ENCODE peak calls at places on chromosomes 2 and 18, in eight cellular contexts. H is spleen, R is A549, M is stomach, Z is uterus, B is thyroid gland, L is erythroblast, P is body of pancreas. Q is an unnamed sample.

GRCh38 chr2:179470102-179470501 is 205.5 kb upstream of the SESTD1 start:
- DNase-seq in Z (no peak), P (no peak), B (no peak), M (no peak), L (no peak), R (no peak), H (no peak), Q (no peak)

GRCh38 chr2:202460119-202460518 is 84.0 kb downstream of the BMPR2 start:
- DNase-seq in P (no peak), B (no peak), Z (no peak), M (no peak), L (no peak), H (no peak), R (no peak), Q (no peak)

GRCh38 chr2:25894135-25894830 is 16.0 kb upstream of the ASXL2 start:
- DNase-seq in Z (no peak), B (peak; percentile 4), P (no peak), M (peak; percentile 32), L (no peak), R (no peak), H (no peak), Q (no peak)

GRCh38 chr2:160271166-160272086 is 71.4 kb upstream of the ITGB6 start:
- DNase-seq in L (no peak), B (peak; percentile 70), M (no peak), Z (peak; percentile 25), R (no peak), P (peak; percentile 42), H (no peak), Q (no peak)

GRCh38 chr2:43399515-43400245 is 173.3 kb upstream of the ZFP36L2 start:
- DNase-seq in L (no peak), M (no peak), B (no peak), P (peak; percentile 24), H (no peak), Z (no peak), R (no peak), Q (no peak)

GRCh38 chr18:58447342-58448190 is 181.3 kb downstream of the ALPK2 start:
- DNase-seq in Z (peak; percentile 20), R (no peak), M (no peak), H (no peak), B (peak; percentile 8), P (no peak), L (no peak), Q (no peak)

GRCh38 chr2:144377929-144378328 is 142.0 kb downstream of the ZEB2 start:
- DNase-seq in R (no peak), Z (no peak), M (no peak), L (peak; percentile 46), P (no peak), H (no peak), B (no peak), Q (no peak)

GRCh38 chr2:239926587-239927234 is 98.4 kb downstream of the NDUFA10 start:
- DNase-seq in M (no peak), P (no peak), R (no peak), Z (no peak), L (no peak), H (peak; percentile 7), B (no peak), Q (no peak)

GRCh38 chr18:8987250-8987649 is 115.2 kb upstream of the NDUFV2 start:
- DNase-seq in H (no peak), B (no peak), P (peak; percentile 80), Z (no peak), M (no peak), L (no peak), R (no peak), Q (no peak)

GRCh38 chr2:188693771-188694170 is 280.4 kb upstream of the COL3A1 start:
- DNase-seq in R (no peak), B (no peak), L (no peak), H (no peak), P (no peak), Z (no peak), M (no peak), Q (no peak)

GRCh38 chr2:205276071-205276777 is 406.1 kb upstream of the NRP2 start:
- DNase-seq in L (no peak), H (no peak), P (no peak), Z (no peak), B (no peak), M (no peak), R (no peak), Q (no peak)

GRCh38 chr2:54419386-54419785 is 36.7 kb upstream of the SPTBN1 start:
- DNase-seq in L (no peak), P (no peak), R (no peak), M (no peak), H (no peak), B (no peak), Z (no peak), Q (no peak)
- TF ChIP-seq POLR2A in L (no peak), P (no peak), R (no peak), M (no peak), H (no peak), B (no peak), Z (no peak), Q (no peak)

DNA sequence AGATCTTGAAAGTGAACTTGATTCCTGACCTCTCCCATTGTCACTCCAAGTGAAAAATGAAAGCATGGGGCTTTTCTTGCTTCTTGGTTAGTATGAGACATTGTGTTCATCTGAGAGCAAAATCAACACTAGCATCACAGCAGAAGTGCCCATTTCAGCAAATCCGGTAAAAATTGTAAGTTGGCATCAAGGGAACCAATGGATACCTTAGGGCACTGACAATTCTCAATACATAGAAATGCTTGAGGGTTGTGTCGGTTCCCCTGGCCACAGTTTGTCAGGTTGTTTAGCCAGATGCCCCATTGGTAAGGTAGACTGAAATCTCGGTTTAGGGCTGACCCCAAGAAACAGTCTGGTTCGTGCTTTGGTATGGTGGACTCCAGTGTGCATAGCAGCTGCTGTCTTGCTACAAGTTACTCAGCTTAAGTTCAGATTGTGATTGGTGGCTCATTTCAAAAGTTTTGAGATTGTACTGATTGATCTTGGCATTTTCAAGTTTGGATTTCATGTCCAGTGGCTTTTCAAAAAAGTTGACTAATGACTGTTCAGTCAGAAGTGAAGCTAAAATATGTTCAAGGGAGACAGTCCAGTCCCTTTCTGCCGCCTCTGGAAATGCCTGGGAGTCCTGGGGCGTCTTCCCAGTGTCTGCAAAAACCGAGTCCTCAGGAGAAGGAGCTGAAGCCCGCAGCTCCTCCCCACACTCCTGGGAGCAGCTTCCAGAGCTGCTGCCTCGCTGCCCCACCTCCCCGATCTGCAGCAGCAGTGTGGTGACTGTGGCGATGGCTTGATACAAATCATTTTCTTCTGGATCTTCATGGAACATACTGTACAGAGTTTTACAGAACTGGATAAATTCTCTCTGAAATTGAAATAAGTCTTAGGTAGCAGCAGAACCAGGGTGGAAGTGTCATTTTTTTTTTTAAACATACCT is 5.6 kb downstream of the RPL31 start:
- DNase-seq in B (no peak), Z (no peak), R (no peak), P (no peak), H (no peak), L (no peak), M (no peak), Q (no peak)
- TF ChIP-seq POLR2A in B (no peak), Z (no peak), R (no peak), P (no peak), H (no peak), L (peak; percentile 44), M (no peak), Q (peak; percentile 75)

GRCh38 chr2:128305555-128306080 is 13.1 kb downstream of the HS6ST1 start:
- DNase-seq in Z (no peak), B (no peak), P (peak; percentile 46), H (peak; percentile 74), R (no peak), L (no peak), M (no peak), Q (peak; percentile 56)

GRCh38 chr2:128307595-128307994 is 11.1 kb downstream of the HS6ST1 start:
- DNase-seq in M (no peak), B (peak; percentile 1), H (peak; percentile 76), L (no peak), Z (peak; percentile 16), P (no peak), R (no peak), Q (no peak)

GRCh38 chr2:128304715-128305554 is 13.7 kb downstream of the HS6ST1 start:
- DNase-seq in H (peak; percentile 73), P (peak; percentile 80), R (no peak), L (no peak), Z (peak; percentile 88), M (peak; percentile 73), B (peak; percentile 87), Q (no peak)

GRCh38 chr2:128306931-128307460 is 11.7 kb downstream of the HS6ST1 start:
- DNase-seq in B (peak; percentile 1), M (no peak), H (peak; percentile 75), P (peak; percentile 12), L (no peak), R (no peak), Z (peak; percentile 16), Q (no peak)

DNA sequence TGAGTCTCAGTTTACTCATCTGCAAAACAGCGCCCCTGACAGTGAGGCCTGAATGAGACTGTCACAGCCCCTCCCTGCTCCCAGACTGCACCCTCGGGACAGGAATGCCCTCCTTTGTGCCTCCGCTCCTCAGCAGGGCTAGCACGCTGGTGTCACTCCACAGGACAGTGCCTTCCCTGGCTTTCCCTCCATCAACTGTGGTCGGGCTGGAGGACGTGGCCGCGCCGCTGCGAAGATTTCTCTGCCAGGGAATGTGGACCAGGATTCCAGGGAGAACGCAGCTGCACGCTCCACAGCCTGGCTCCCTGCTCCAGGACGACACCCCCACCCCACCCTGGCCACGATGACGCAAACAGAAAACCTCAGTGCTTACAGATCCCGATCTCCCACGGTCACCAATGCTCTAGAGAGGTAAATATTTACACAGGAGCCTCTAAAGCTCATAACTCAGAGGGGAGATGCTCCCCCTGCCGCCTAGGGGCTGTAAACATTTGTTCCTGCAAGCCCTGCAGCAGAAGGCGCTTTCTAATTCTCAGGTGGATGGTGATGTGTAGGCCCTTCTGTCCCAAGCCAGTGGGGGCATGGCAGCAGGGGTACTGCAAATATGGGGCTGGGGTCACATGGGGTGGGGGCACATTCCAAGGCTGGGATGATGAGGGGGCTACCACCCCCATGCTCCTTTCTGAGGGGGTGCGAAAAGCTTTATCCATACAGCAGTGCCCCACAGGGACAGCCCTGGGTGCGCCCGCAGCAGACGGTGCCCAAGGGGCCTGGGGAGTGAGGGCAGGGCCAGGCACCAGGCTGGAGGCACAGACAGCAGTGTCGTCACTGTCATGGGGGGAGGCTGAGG is 12.4 kb downstream of the HS6ST1 start:
- DNase-seq in M (peak; percentile 49), R (peak; percentile 84), P (peak; percentile 79), H (no peak), B (no peak), Z (peak; percentile 82), L (no peak), Q (no peak)
- TF ChIP-seq POLR2A in M (no peak), R (no peak), P (no peak), H (no peak), B (no peak), Z (no peak), L (no peak), Q (no peak)

DNA sequence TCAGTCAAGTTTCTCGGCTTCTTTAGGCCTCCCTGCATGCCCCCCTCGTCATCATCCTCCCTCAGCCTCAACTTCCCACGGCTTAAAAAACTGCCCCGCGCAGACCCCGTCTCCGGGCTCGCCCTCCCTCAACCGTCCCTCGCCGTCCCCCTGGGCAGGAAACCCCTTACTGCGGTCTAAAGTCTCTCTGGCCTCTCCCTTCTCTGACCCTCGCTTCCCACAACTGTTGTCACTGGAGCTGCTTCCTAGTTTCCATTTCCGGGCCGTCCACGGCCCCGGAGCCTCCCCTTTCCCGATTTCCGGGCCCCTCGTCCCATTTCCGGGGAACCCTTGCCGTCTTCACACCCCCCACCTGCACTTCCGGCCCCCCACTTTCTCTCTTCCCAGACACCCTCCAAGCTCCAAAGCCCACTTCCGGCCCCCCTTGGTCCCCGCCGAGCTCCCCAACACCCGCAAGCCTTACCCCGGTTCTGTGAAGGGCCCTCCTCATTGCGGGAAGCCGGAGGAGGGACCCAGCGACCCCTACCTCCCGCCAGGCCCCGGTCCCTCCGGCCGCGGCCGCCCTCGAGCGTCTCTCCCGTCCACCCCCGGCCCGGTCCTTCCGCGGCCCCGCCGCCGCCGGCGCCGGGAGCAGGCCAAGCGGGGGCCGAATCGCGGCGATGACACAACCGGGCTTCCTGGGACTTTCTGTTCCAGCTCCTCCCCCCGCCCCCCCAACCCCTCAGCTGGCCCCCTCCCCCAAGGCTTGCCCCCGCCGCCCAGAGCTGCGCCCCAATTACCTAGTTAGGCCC is 513 bp downstream of the TRIP12 start:
- DNase-seq in R (peak; percentile 51), M (peak; percentile 67), H (peak; percentile 92), P (peak; percentile 68), Z (peak; percentile 76), L (peak; percentile 81), B (peak; percentile 71), Q (peak; percentile 56)
- TF ChIP-seq POLR2A in R (no peak), M (no peak), H (no peak), P (peak; percentile 26), Z (peak; percentile 15), L (no peak), B (no peak), Q (peak; percentile 28)

Q was measured in GM12891.